ENCODE peak calls at places on chromosome 7, in six cellular contexts. L is GM12878, C is H1, Y is GM12892, N is HepG2, K is K562. B is an unnamed sample.

GRCh38 chr7:32048970-32049369 is 21.2 kb downstream of the PDE1C start:
- DNase-seq in K (no peak), L (peak; percentile 48), C (no peak), Y (no peak), N (no peak), B (no peak)

GRCh38 chr7:135390829-135391228 is 119.1 kb downstream of the CNOT4 start:
- DNase-seq in N (no peak), L (no peak), Y (no peak), C (no peak), K (no peak), B (no peak)

GRCh38 chr7:80439894-80440811 is 71.7 kb downstream of the GNAT3 start:
- DNase-seq in K (no peak), N (no peak), Y (no peak), C (no peak), L (no peak), B (no peak)

GRCh38 chr7:137354361-137354760 is 10.8 kb upstream of the PTN start:
- DNase-seq in C (no peak), N (no peak), K (no peak), Y (no peak), L (no peak), B (no peak)

GRCh38 chr7:127799535-127800305 is 147.7 kb downstream of the SND1 start:
- DNase-seq in L (no peak), C (no peak), Y (no peak), N (no peak), K (no peak), B (no peak)

GRCh38 chr7:70484255-70484654 is 647.7 kb upstream of the GALNT17 start:
- DNase-seq in N (no peak), L (no peak), K (no peak), Y (no peak), C (no peak), B (no peak)

GRCh38 chr7:144529269-144529926 is 125.9 kb upstream of the NOBOX start:
- DNase-seq in N (no peak), K (no peak), C (no peak), Y (peak; percentile 15), L (peak; percentile 45), B (peak; percentile 25)

GRCh38 chr7:2701832-2702593 is 14.0 kb downstream of the AMZ1 start:
- DNase-seq in C (no peak), L (no peak), K (no peak), N (no peak), Y (no peak), B (no peak)

GRCh38 chr7:100575746-100576383 is 2.2 kb upstream of the SAP25 start:
- DNase-seq in L (no peak), N (no peak), Y (no peak), C (peak; percentile 37), K (no peak), B (no peak)

GRCh38 chr7:139745330-139746143 is 32.3 kb downstream of the HIPK2 start:
- DNase-seq in N (peak; percentile 89), L (no peak), C (no peak), Y (no peak), K (no peak), B (no peak)

GRCh38 chr7:53218730-53219504 is 183.5 kb downstream of the POM121L12 start:
- DNase-seq in Y (no peak), L (no peak), N (no peak), K (no peak), C (peak; percentile 54), B (no peak)

GRCh38 chr7:113873554-113874151 is 45.2 kb downstream of the PPP1R3A start:
- DNase-seq in C (no peak), N (no peak), Y (no peak), L (no peak), K (no peak), B (no peak)

DNA sequence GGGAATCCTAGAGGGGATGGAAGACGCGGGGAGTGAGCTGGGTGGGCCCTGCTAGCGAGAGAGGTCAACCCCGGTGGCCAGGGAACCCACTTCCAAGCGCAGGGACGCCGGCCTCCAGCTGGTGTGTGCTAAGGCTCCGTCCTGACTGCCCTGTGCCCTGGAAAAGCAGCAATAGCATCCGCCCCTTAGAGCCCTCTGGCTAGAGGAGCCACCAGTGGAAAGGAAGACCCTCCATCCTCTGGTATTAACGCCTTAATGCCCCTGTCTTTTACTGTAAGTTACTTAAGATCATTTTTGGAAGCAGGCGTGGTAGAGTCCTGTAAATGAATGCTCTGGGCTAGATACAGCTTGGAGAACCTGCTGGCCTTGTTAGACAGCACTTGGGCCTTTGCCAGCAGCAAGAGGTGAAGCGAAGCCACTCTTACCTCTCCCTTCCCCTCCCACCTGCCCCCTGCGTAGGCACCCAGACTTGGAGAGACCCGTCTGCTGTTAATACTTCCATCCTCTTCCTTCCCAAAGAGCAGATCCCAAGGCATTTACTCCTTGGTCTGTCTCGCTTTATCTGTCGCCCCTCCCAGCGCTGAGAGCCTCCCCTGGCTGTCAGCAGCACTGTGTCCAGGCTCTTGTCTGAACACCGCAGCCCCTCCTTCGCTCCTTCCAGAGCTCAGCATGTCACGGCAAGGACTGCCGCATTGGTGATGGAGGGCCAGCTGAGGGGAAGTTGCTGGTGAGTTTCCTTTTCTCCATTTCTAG is 4.6 kb downstream of the REPIN1 start:
- DNase-seq in Y (no peak), L (no peak), N (no peak), K (peak; percentile 72), C (no peak), B (no peak)
- TF ChIP-seq POLR2AphosphoS5 in Y (peak; percentile 44), L (peak; percentile 57), N (no peak), K (peak; percentile 14), C (no peak), B (peak; percentile 55)

GRCh38 chr7:1542841-1543747 is 12.6 kb downstream of the MAFK start:
- DNase-seq in Y (no peak), C (no peak), K (no peak), L (no peak), N (no peak), B (no peak)
- TF ChIP-seq POLR2A in Y (peak; percentile 29), C (no peak), K (no peak), L (peak; percentile 62), N (no peak), B (peak; percentile 5)

DNA sequence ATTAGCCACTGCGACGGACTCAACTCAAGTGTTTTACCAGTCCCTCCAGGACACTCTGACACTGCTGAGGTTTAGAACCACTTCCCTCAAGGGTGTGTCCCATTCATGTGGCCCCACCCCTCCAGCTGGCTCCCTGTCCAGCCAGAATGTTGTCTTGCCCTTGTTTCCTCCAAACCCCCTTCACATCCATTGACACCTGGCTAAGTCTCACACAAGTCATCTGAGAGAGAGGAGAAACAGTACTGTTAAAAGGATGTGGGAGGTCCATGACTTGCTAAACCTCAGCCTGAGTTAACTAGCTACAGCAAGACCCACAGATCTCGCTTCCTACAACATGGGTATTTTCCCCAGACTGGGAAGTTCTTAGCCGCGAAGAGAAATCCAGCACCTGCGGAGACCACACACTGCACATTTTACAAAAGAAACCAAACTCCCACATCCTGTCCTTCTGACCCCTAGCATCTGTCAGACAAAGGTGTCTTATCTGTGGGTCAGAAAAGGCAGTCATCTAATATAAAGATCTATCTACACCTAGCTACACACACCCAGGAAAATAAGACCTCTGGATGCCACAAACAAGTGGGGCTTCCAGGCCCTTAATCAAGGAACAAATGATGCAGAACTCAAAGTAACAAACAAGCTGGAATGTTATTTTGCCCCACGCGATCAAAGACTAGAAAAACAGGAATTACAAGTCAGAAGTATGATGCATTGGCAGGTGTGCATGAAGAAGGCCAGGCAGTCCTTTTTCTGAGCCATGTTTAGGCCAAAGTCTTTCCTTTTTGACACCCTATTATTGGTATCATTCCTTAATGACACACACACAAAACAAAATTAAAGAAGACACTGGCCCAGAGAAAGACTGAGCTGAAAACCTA is 13.9 kb downstream of the OSBPL3 start:
- DNase-seq in K (peak; percentile 48), L (peak; percentile 98), N (no peak), Y (peak; percentile 32), C (no peak), B (no peak)
- TF ChIP-seq TAF1 in K (no peak), L (no peak), N (no peak), Y (no peak), C (no peak), B (no peak)

DNA sequence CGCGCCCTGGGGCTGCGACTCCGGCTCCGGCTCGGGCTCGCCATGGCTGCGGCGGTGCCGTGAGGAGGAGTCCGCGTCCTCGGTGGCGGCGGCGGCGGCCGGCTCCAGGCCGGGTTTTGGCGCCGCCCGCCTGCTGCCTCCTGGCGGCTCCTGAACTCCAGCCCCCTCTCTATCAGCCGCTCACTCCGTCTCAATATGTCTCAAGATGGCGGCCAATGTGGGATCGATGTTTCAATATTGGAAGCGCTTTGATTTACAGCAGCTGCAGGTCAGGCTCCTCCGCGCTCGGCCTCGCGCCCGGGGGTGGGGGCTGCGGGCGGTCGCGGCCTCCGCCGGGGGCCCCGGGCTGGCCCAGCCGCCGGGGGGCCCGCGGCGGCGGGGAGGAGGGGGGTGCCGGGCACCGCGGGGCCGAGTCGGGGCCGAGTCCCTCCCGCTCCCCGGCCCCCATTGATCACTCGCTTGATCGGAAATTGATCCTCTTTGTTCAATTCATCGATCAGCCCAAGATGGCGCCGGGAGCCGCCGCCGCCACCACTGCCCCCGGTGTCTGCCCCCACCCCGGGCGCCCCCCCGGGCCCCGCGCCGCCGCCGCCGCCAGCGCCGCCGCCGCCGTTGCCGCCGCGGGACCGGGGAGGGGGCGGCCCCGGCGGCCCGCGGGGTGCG is 1.5 kb upstream of the CUX1 start:
- DNase-seq in C (peak; percentile 78), L (no peak), N (peak; percentile 70), K (peak; percentile 89), Y (no peak), B (peak; percentile 73)
- TF ChIP-seq POLR2AphosphoS5 in C (peak; percentile 43), L (no peak), N (peak; percentile 63), K (peak; percentile 58), Y (no peak), B (no peak)

DNA sequence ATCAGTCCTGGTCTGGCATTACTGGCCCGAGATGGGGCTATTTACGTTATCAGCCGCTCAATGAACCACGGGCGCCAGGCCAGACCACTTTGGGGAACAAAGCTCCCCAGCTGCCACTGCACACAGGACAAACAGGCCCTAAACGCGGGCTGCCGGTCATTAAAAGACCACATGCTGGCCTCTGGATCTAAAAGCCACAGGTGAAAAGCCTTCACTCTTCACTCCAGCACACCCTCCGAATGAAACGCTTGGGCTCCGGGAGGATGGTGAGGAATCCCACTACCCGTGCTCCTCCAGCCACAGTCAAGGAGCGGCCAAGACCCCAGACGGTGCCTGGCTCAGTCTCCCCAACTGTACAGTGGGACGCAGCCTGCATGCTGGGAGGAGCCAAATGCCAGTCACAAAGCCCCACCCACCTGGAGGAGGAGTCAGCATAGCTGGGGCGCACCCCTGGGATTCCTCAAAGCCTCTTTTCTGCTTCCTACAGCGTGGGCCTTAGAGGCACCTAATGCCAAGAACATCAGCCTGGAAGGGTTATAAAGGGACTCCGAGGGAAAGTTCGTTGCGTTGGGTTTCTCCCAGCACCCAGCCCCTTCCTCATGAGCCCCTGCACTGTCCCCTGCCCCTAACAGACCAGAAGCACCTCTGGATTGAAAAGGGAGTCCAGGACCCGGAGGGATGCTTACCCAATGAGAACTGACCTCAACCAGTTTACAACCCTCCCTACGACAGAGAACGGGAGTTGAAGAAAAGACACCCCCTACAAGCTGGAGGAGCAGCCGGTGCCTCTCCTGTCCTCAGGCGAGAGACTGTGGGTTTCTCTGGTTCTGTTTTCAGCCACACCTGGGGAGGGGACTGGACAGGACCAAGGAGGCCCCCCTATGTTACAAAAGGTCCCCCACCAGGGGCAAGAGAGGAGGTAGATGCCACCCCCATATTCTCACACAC is 4.7 kb downstream of the PDGFA start:
- DNase-seq in K (peak; percentile 47), C (peak; percentile 88), Y (no peak), N (no peak), L (no peak), B (no peak)
- TF ChIP-seq POLR2A in K (no peak), C (no peak), Y (no peak), N (no peak), L (no peak), B (no peak)